ENCODE peak calls at places on chromosome 13, in nine cellular contexts. One of them, this sample, is unnamed.

GRCh38 chr13:24181991-24182702 is 21.6 kb downstream of the SPATA13 start:
- DNase-seq in stimulated activated CD8-positive, alpha-beta memory T cell treated with anti-CD3 and anti-CD28 coated beads, Interleukin-4, amount 100 ng/mL, for 1 hour: no peak
- DNase-seq in activated naive CD4-positive, alpha-beta T cell treated with anti-CD3 and anti-CD28 coated beads, Interleukin-2, amount 50 U/mL, for 16 hours: no peak
- DNase-seq in foreskin fibroblast: peak
- DNase-seq in AG10803: peak
- DNase-seq in head of caudate nucleus: no peak
- DNase-seq in SW480: no peak
- DNase-seq in B cell: no peak
- DNase-seq in T-helper 2 cell: no peak
- DNase-seq in this sample: no peak

GRCh38 chr13:52359534-52359933 is 46.4 kb downstream of the THSD1 start:
- DNase-seq in stimulated activated CD8-positive, alpha-beta memory T cell treated with anti-CD3 and anti-CD28 coated beads, Interleukin-4, amount 100 ng/mL, for 1 hour: no peak
- DNase-seq in activated naive CD4-positive, alpha-beta T cell treated with anti-CD3 and anti-CD28 coated beads, Interleukin-2, amount 50 U/mL, for 16 hours: no peak
- DNase-seq in foreskin fibroblast: peak
- DNase-seq in AG10803: peak
- DNase-seq in head of caudate nucleus: no peak
- DNase-seq in SW480: no peak
- DNase-seq in B cell: no peak
- DNase-seq in T-helper 2 cell: no peak
- DNase-seq in this sample: no peak

GRCh38 chr13:28022848-28023518 is 34.5 kb upstream of the URAD start:
- DNase-seq in stimulated activated CD8-positive, alpha-beta memory T cell treated with anti-CD3 and anti-CD28 coated beads, Interleukin-4, amount 100 ng/mL, for 1 hour: no peak
- DNase-seq in activated naive CD4-positive, alpha-beta T cell treated with anti-CD3 and anti-CD28 coated beads, Interleukin-2, amount 50 U/mL, for 16 hours: no peak
- DNase-seq in foreskin fibroblast: no peak
- DNase-seq in AG10803: peak
- DNase-seq in head of caudate nucleus: no peak
- DNase-seq in SW480: no peak
- DNase-seq in B cell: no peak
- DNase-seq in T-helper 2 cell: no peak
- DNase-seq in this sample: no peak

GRCh38 chr13:62879071-62879470 is 1463.4 kb upstream of the PCDH20 start:
- DNase-seq in stimulated activated CD8-positive, alpha-beta memory T cell treated with anti-CD3 and anti-CD28 coated beads, Interleukin-4, amount 100 ng/mL, for 1 hour: no peak
- DNase-seq in activated naive CD4-positive, alpha-beta T cell treated with anti-CD3 and anti-CD28 coated beads, Interleukin-2, amount 50 U/mL, for 16 hours: no peak
- DNase-seq in foreskin fibroblast: peak
- DNase-seq in AG10803: peak
- DNase-seq in head of caudate nucleus: no peak
- DNase-seq in SW480: no peak
- DNase-seq in B cell: no peak
- DNase-seq in T-helper 2 cell: no peak
- DNase-seq in this sample: no peak

GRCh38 chr13:80363890-80364503 is 23.1 kb upstream of the SPRY2 start:
- DNase-seq in stimulated activated CD8-positive, alpha-beta memory T cell treated with anti-CD3 and anti-CD28 coated beads, Interleukin-4, amount 100 ng/mL, for 1 hour: no peak
- DNase-seq in activated naive CD4-positive, alpha-beta T cell treated with anti-CD3 and anti-CD28 coated beads, Interleukin-2, amount 50 U/mL, for 16 hours: no peak
- DNase-seq in foreskin fibroblast: peak
- DNase-seq in AG10803: peak
- DNase-seq in head of caudate nucleus: no peak
- DNase-seq in SW480: peak
- DNase-seq in B cell: no peak
- DNase-seq in T-helper 2 cell: no peak
- DNase-seq in this sample: no peak

GRCh38 chr13:62040806-62041205 is 625.2 kb upstream of the PCDH20 start:
- DNase-seq in stimulated activated CD8-positive, alpha-beta memory T cell treated with anti-CD3 and anti-CD28 coated beads, Interleukin-4, amount 100 ng/mL, for 1 hour: no peak
- DNase-seq in activated naive CD4-positive, alpha-beta T cell treated with anti-CD3 and anti-CD28 coated beads, Interleukin-2, amount 50 U/mL, for 16 hours: no peak
- DNase-seq in foreskin fibroblast: no peak
- DNase-seq in AG10803: no peak
- DNase-seq in head of caudate nucleus: no peak
- DNase-seq in SW480: no peak
- DNase-seq in B cell: no peak
- DNase-seq in T-helper 2 cell: no peak
- DNase-seq in this sample: no peak

GRCh38 chr13:113804017-113804702 is 45.1 kb downstream of the TMEM255B start:
- DNase-seq in stimulated activated CD8-positive, alpha-beta memory T cell treated with anti-CD3 and anti-CD28 coated beads, Interleukin-4, amount 100 ng/mL, for 1 hour: no peak
- DNase-seq in activated naive CD4-positive, alpha-beta T cell treated with anti-CD3 and anti-CD28 coated beads, Interleukin-2, amount 50 U/mL, for 16 hours: peak
- DNase-seq in foreskin fibroblast: no peak
- DNase-seq in AG10803: no peak
- DNase-seq in head of caudate nucleus: no peak
- DNase-seq in SW480: no peak
- DNase-seq in B cell: no peak
- DNase-seq in T-helper 2 cell: no peak
- DNase-seq in this sample: no peak

GRCh38 chr13:51942189-51942588 is 69.1 kb downstream of the ATP7B start:
- DNase-seq in stimulated activated CD8-positive, alpha-beta memory T cell treated with anti-CD3 and anti-CD28 coated beads, Interleukin-4, amount 100 ng/mL, for 1 hour: no peak
- DNase-seq in activated naive CD4-positive, alpha-beta T cell treated with anti-CD3 and anti-CD28 coated beads, Interleukin-2, amount 50 U/mL, for 16 hours: no peak
- DNase-seq in foreskin fibroblast: no peak
- DNase-seq in AG10803: no peak
- DNase-seq in head of caudate nucleus: no peak
- DNase-seq in SW480: peak
- DNase-seq in B cell: no peak
- DNase-seq in T-helper 2 cell: no peak
- DNase-seq in this sample: no peak

GRCh38 chr13:44906758-44907157 is 82.5 kb downstream of the NUFIP1 start:
- DNase-seq in stimulated activated CD8-positive, alpha-beta memory T cell treated with anti-CD3 and anti-CD28 coated beads, Interleukin-4, amount 100 ng/mL, for 1 hour: no peak
- DNase-seq in activated naive CD4-positive, alpha-beta T cell treated with anti-CD3 and anti-CD28 coated beads, Interleukin-2, amount 50 U/mL, for 16 hours: no peak
- DNase-seq in foreskin fibroblast: peak
- DNase-seq in AG10803: peak
- DNase-seq in head of caudate nucleus: peak
- DNase-seq in SW480: no peak
- DNase-seq in B cell: no peak
- DNase-seq in T-helper 2 cell: no peak
- DNase-seq in this sample: no peak

GRCh38 chr13:76570485-76570884 is 315.7 kb downstream of the KCTD12 start:
- DNase-seq in stimulated activated CD8-positive, alpha-beta memory T cell treated with anti-CD3 and anti-CD28 coated beads, Interleukin-4, amount 100 ng/mL, for 1 hour: no peak
- DNase-seq in activated naive CD4-positive, alpha-beta T cell treated with anti-CD3 and anti-CD28 coated beads, Interleukin-2, amount 50 U/mL, for 16 hours: no peak
- DNase-seq in foreskin fibroblast: no peak
- DNase-seq in AG10803: no peak
- DNase-seq in head of caudate nucleus: no peak
- DNase-seq in SW480: no peak
- DNase-seq in B cell: no peak
- DNase-seq in T-helper 2 cell: no peak
- DNase-seq in this sample: no peak

GRCh38 chr13:33487575-33488243 is 202.2 kb upstream of the STARD13 start:
- DNase-seq in stimulated activated CD8-positive, alpha-beta memory T cell treated with anti-CD3 and anti-CD28 coated beads, Interleukin-4, amount 100 ng/mL, for 1 hour: no peak
- DNase-seq in activated naive CD4-positive, alpha-beta T cell treated with anti-CD3 and anti-CD28 coated beads, Interleukin-2, amount 50 U/mL, for 16 hours: no peak
- DNase-seq in foreskin fibroblast: peak
- DNase-seq in AG10803: peak
- DNase-seq in head of caudate nucleus: peak
- DNase-seq in SW480: peak
- DNase-seq in B cell: no peak
- DNase-seq in T-helper 2 cell: no peak
- DNase-seq in this sample: no peak

GRCh38 chr13:49063526-49063925 is 87.8 kb downstream of the FNDC3A start:
- DNase-seq in stimulated activated CD8-positive, alpha-beta memory T cell treated with anti-CD3 and anti-CD28 coated beads, Interleukin-4, amount 100 ng/mL, for 1 hour: no peak
- DNase-seq in activated naive CD4-positive, alpha-beta T cell treated with anti-CD3 and anti-CD28 coated beads, Interleukin-2, amount 50 U/mL, for 16 hours: no peak
- DNase-seq in foreskin fibroblast: peak
- DNase-seq in AG10803: peak
- DNase-seq in head of caudate nucleus: no peak
- DNase-seq in SW480: no peak
- DNase-seq in B cell: no peak
- DNase-seq in T-helper 2 cell: no peak
- DNase-seq in this sample: no peak